ENCODE peak calls at places on chromosomes 13 and 19, in six cellular contexts. One of them, this sample, is unnamed. For H3K27me3 and H3K36me3, the result is how much of the 10 kb centered on the place peaks cover.

GRCh38 chr13:44592448-44592847 is 16.3 kb upstream of the TSC22D1 start:
- DNase-seq in tibial artery: no peak
- DNase-seq in lower lobe of right lung: no peak
- DNase-seq in IMR-90: no peak
- DNase-seq in HAP-1: no peak
- DNase-seq in thoracic aorta: no peak
- DNase-seq in this sample: no peak

GRCh38 chr13:37023871-37024270 is 23.3 kb downstream of the EXOSC8 start:
- DNase-seq in tibial artery: no peak
- DNase-seq in lower lobe of right lung: no peak
- DNase-seq in IMR-90: peak
- DNase-seq in HAP-1: no peak
- DNase-seq in thoracic aorta: no peak
- DNase-seq in this sample: no peak

GRCh38 chr19:7705387-7706187 is 3.7 kb upstream of the FCER2 start:
- DNase-seq in tibial artery: peak
- DNase-seq in lower lobe of right lung: peak
- DNase-seq in IMR-90: no peak
- DNase-seq in HAP-1: no peak
- DNase-seq in thoracic aorta: no peak
- DNase-seq in this sample: peak

GRCh38 chr13:114100446-114101320 is 31.7 kb downstream of the RASA3 start:
- DNase-seq in tibial artery: peak
- DNase-seq in lower lobe of right lung: peak
- DNase-seq in IMR-90: no peak
- DNase-seq in HAP-1: no peak
- DNase-seq in thoracic aorta: no peak
- DNase-seq in this sample: peak

GRCh38 chr13:70128098-70128497 is 19.8 kb upstream of the KLHL1 start:
- DNase-seq in tibial artery: no peak
- DNase-seq in lower lobe of right lung: no peak
- DNase-seq in IMR-90: no peak
- DNase-seq in HAP-1: no peak
- DNase-seq in thoracic aorta: no peak
- DNase-seq in this sample: no peak

GRCh38 chr13:21326155-21327030 is 132.7 kb downstream of the ZDHHC20 start:
- DNase-seq in tibial artery: no peak
- DNase-seq in lower lobe of right lung: no peak
- DNase-seq in IMR-90: peak
- DNase-seq in HAP-1: no peak
- DNase-seq in thoracic aorta: no peak
- DNase-seq in this sample: peak

GRCh38 chr13:49554387-49554786 is 31.0 kb downstream of the RCBTB1 start:
- DNase-seq in tibial artery: no peak
- DNase-seq in lower lobe of right lung: no peak
- DNase-seq in IMR-90: no peak
- DNase-seq in HAP-1: no peak
- DNase-seq in thoracic aorta: no peak
- DNase-seq in this sample: no peak

GRCh38 chr19:42872608-42873007 is 6.9 kb downstream of the PSG1 start:
- DNase-seq in tibial artery: no peak
- DNase-seq in lower lobe of right lung: no peak
- DNase-seq in IMR-90: no peak
- DNase-seq in HAP-1: no peak
- DNase-seq in thoracic aorta: no peak
- DNase-seq in this sample: no peak

GRCh38 chr19:37691881-37692504 is 27.6 kb downstream of the ZNF607 start:
- DNase-seq in tibial artery: peak
- DNase-seq in lower lobe of right lung: peak
- DNase-seq in IMR-90: peak
- DNase-seq in HAP-1: no peak
- DNase-seq in thoracic aorta: peak
- DNase-seq in this sample: peak

GRCh38 chr19:2618611-2619010 is 83.9 kb downstream of the GNG7 start:
- DNase-seq in tibial artery: peak
- DNase-seq in lower lobe of right lung: peak
- DNase-seq in IMR-90: peak
- DNase-seq in HAP-1: no peak
- DNase-seq in thoracic aorta: no peak
- DNase-seq in this sample: no peak

GRCh38 chr19:655691-656090 is 7.3 kb downstream of the RNF126 start:
- DNase-seq in tibial artery: no peak
- DNase-seq in lower lobe of right lung: no peak
- DNase-seq in IMR-90: no peak
- DNase-seq in HAP-1: no peak
- DNase-seq in thoracic aorta: no peak
- DNase-seq in this sample: no peak

GRCh38 chr19:41935781-41936415 is 7.6 kb upstream of the ERFL start:
- DNase-seq in tibial artery: no peak
- DNase-seq in lower lobe of right lung: no peak
- DNase-seq in IMR-90: no peak
- DNase-seq in HAP-1: no peak
- DNase-seq in thoracic aorta: no peak
- DNase-seq in this sample: peak

GRCh38 chr13:39970177-39970846 is 314.9 kb downstream of the COG6 start:
- DNase-seq in tibial artery: no peak
- DNase-seq in lower lobe of right lung: no peak
- DNase-seq in IMR-90: no peak
- DNase-seq in HAP-1: no peak
- DNase-seq in thoracic aorta: no peak
- DNase-seq in this sample: no peak

GRCh38 chr13:79647518-79647917 is 166.6 kb downstream of the NDFIP2 start:
- DNase-seq in tibial artery: no peak
- DNase-seq in lower lobe of right lung: no peak
- DNase-seq in IMR-90: no peak
- DNase-seq in HAP-1: no peak
- DNase-seq in thoracic aorta: no peak
- DNase-seq in this sample: no peak

GRCh38 chr19:46824887-46825730 is 25.5 kb downstream of the AP2S1 start:
- DNase-seq in tibial artery: no peak
- DNase-seq in lower lobe of right lung: peak
- DNase-seq in IMR-90: no peak
- DNase-seq in HAP-1: no peak
- DNase-seq in thoracic aorta: no peak
- DNase-seq in this sample: no peak

GRCh38 chr19:18300930-18301717 is 19.7 kb upstream of the JUND start:
- DNase-seq in tibial artery: peak
- DNase-seq in lower lobe of right lung: peak
- DNase-seq in IMR-90: peak
- DNase-seq in HAP-1: no peak
- DNase-seq in thoracic aorta: peak
- DNase-seq in this sample: peak

GRCh38 chr13:47904891-47905290 is 96.2 kb downstream of the SUCLA2 start:
- DNase-seq in tibial artery: no peak
- DNase-seq in lower lobe of right lung: no peak
- DNase-seq in IMR-90: no peak
- DNase-seq in HAP-1: no peak
- DNase-seq in thoracic aorta: no peak
- DNase-seq in this sample: no peak

GRCh38 chr13:44322928-44323327 is 50.7 kb upstream of the SERP2 start:
- DNase-seq in tibial artery: no peak
- DNase-seq in lower lobe of right lung: no peak
- DNase-seq in IMR-90: no peak
- DNase-seq in HAP-1: no peak
- DNase-seq in thoracic aorta: no peak
- DNase-seq in this sample: no peak

GRCh38 chr19:11332822-11333221 is 6.6 kb downstream of the RAB3D start:
- DNase-seq in tibial artery: no peak
- DNase-seq in lower lobe of right lung: no peak
- DNase-seq in IMR-90: no peak
- DNase-seq in HAP-1: no peak
- DNase-seq in thoracic aorta: no peak
- DNase-seq in this sample: no peak

GRCh38 chr13:109447667-109448066 is 338.7 kb downstream of the IRS2 start:
- DNase-seq in tibial artery: no peak
- DNase-seq in lower lobe of right lung: no peak
- DNase-seq in IMR-90: no peak
- DNase-seq in HAP-1: no peak
- DNase-seq in thoracic aorta: no peak
- DNase-seq in this sample: no peak

GRCh38 chr13:109789262-109789661 is 2.9 kb upstream of the IRS2 start:
- DNase-seq in tibial artery: no peak
- DNase-seq in lower lobe of right lung: no peak
- DNase-seq in IMR-90: no peak
- DNase-seq in HAP-1: no peak
- DNase-seq in thoracic aorta: no peak
- DNase-seq in this sample: no peak

GRCh38 chr13:87524775-87525174 is 146.4 kb upstream of the SLITRK5 start:
- DNase-seq in tibial artery: no peak
- DNase-seq in lower lobe of right lung: no peak
- DNase-seq in IMR-90: no peak
- DNase-seq in HAP-1: no peak
- DNase-seq in thoracic aorta: no peak
- DNase-seq in this sample: no peak

DNA sequence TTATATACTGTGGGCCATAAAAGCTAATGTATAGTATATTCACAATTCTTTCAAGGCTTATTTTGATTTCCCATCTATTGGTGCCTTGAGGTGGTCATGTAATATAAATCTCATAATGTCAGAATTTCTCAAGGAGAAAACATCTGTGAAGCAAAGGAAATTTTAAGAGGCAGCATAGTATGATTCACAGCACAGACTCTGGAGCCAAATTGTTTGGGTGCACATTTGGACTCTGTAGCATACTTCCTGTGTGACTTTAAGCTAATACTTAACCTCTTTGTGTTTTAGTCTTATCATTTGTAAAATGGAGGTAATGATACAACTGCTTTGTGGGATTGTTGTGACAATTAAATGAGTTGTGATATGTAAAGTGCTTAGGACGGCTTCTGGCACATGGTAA is 67.6 kb downstream of the PIBF1 start:
- DNase-seq in tibial artery: no peak
- DNase-seq in lower lobe of right lung: no peak
- DNase-seq in IMR-90: peak
- DNase-seq in HAP-1: no peak
- DNase-seq in thoracic aorta: no peak
- DNase-seq in this sample: no peak
- H3K27me3 ChIP-seq in tibial artery: under half
- H3K27me3 ChIP-seq in lower lobe of right lung: under half
- H3K27me3 ChIP-seq in IMR-90: under half
- H3K27me3 ChIP-seq in HAP-1: under half
- H3K27me3 ChIP-seq in thoracic aorta: under half
- H3K27me3 ChIP-seq in this sample: under half

DNA sequence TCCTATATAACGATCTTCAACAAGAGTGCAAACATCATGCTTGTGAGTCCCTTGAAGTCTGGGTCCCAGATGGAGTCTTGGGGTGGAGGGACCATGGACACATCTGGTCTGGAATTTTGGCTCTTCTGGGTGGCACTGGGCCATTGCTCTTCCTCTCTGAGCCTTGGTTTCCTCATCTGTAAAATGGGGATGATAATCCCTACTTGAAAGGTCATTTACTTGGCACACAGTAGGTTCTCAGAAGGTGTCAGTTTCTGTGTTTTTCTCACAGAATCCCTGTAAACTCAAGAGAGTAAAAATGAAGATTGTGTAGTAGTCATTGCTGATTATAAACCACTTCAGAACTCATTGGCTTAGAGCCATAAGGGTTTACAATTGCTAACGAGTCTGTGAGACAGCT is 7.6 kb downstream of the CYP4F12 start:
- DNase-seq in tibial artery: no peak
- DNase-seq in lower lobe of right lung: no peak
- DNase-seq in IMR-90: no peak
- DNase-seq in HAP-1: no peak
- DNase-seq in thoracic aorta: no peak
- DNase-seq in this sample: no peak
- H3K36me3 ChIP-seq in tibial artery: under half
- H3K36me3 ChIP-seq in lower lobe of right lung: under half
- H3K36me3 ChIP-seq in IMR-90: under half
- H3K36me3 ChIP-seq in HAP-1: under half
- H3K36me3 ChIP-seq in thoracic aorta: under half
- H3K36me3 ChIP-seq in this sample: under half

DNA sequence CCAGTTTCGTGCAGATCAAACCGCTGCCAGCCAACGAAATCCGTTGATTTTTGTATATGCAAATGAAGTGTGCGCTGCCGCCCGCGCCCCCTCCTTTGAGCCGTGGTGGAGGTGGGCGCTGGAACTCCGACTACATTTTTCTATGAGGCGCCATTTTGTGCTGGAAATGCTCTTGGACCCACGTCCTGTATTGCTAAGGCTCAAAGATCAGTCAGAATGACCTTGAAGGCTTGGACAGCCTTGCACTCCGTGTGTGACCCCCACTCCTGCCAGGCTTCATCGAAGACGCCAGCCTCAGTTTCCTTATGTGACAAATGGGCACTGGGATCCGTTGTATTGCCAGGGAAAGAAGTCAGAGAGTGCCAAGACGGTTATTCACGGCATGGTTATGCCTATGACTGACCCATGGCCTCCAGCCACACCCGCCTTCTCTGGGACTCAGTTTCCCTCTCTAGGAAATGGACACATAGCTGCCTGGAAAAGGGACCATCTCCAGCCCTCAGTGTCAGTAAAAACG is 790 bp upstream of the UBE2S start:
- DNase-seq in tibial artery: no peak
- DNase-seq in lower lobe of right lung: no peak
- DNase-seq in IMR-90: no peak
- DNase-seq in HAP-1: no peak
- DNase-seq in thoracic aorta: no peak
- DNase-seq in this sample: no peak
- H3K4me3 ChIP-seq in tibial artery: peak
- H3K4me3 ChIP-seq in lower lobe of right lung: peak
- H3K4me3 ChIP-seq in IMR-90: peak
- H3K4me3 ChIP-seq in HAP-1: peak
- H3K4me3 ChIP-seq in thoracic aorta: peak
- H3K4me3 ChIP-seq in this sample: peak

GRCh38 chr19:10037367-10037766 is 24.1 kb downstream of the RDH8 start:
- DNase-seq in tibial artery: no peak
- DNase-seq in lower lobe of right lung: no peak
- DNase-seq in IMR-90: no peak
- DNase-seq in HAP-1: no peak
- DNase-seq in thoracic aorta: no peak
- DNase-seq in this sample: no peak
- H3K27me3 ChIP-seq in tibial artery: under half
- H3K27me3 ChIP-seq in lower lobe of right lung: under half
- H3K27me3 ChIP-seq in IMR-90: under half
- H3K27me3 ChIP-seq in HAP-1: under half
- H3K27me3 ChIP-seq in thoracic aorta: under half
- H3K27me3 ChIP-seq in this sample: under half

GRCh38 chr19:15194938-15195337 is 5.9 kb downstream of the NOTCH3 start:
- DNase-seq in tibial artery: peak
- DNase-seq in lower lobe of right lung: no peak
- DNase-seq in IMR-90: peak
- DNase-seq in HAP-1: no peak
- DNase-seq in thoracic aorta: peak
- DNase-seq in this sample: no peak

GRCh38 chr19:15191514-15191913 is 9.3 kb downstream of the NOTCH3 start:
- DNase-seq in tibial artery: no peak
- DNase-seq in lower lobe of right lung: no peak
- DNase-seq in IMR-90: no peak
- DNase-seq in HAP-1: no peak
- DNase-seq in thoracic aorta: no peak
- DNase-seq in this sample: peak

GRCh38 chr19:15195381-15195964 is 5.3 kb downstream of the NOTCH3 start:
- DNase-seq in tibial artery: peak
- DNase-seq in lower lobe of right lung: peak
- DNase-seq in IMR-90: peak
- DNase-seq in HAP-1: peak
- DNase-seq in thoracic aorta: peak
- DNase-seq in this sample: peak

GRCh38 chr19:15188851-15189250 is 11.9 kb downstream of the NOTCH3 start:
- DNase-seq in tibial artery: no peak
- DNase-seq in lower lobe of right lung: no peak
- DNase-seq in IMR-90: no peak
- DNase-seq in HAP-1: no peak
- DNase-seq in thoracic aorta: no peak
- DNase-seq in this sample: peak

GRCh38 chr19:15191982-15192381 is 8.8 kb downstream of the NOTCH3 start:
- DNase-seq in tibial artery: no peak
- DNase-seq in lower lobe of right lung: no peak
- DNase-seq in IMR-90: no peak
- DNase-seq in HAP-1: no peak
- DNase-seq in thoracic aorta: no peak
- DNase-seq in this sample: peak
- H3K36me3 ChIP-seq in tibial artery: half or more
- H3K36me3 ChIP-seq in lower lobe of right lung: under half
- H3K36me3 ChIP-seq in IMR-90: under half
- H3K36me3 ChIP-seq in HAP-1: under half
- H3K36me3 ChIP-seq in thoracic aorta: half or more
- H3K36me3 ChIP-seq in this sample: under half